ENCODE peak calls at places on chromosomes 12 and 14, in five cellular contexts. E is breast epithelium; V is stimulated activated naive B cell treated with anti-CD40 and anti-IgM and Interleukin-4, amounts not matched to agents 10 μg/mL and 1 μg/mL and 100 μg/mL, for 72 hours; Q is keratinocyte; J is iris pigment epithelial cell. R is an unnamed sample.

GRCh38 chr12:125744201-125744600 is 679.0 kb downstream of the AACS start:
- DNase-seq in E (no peak), V (no peak), Q (no peak), J (no peak), R (no peak)

GRCh38 chr12:52004042-52004648 is 2.6 kb upstream of the TAMALIN start:
- DNase-seq in E (no peak), V (no peak), Q (no peak), J (peak), R (peak)

GRCh38 chr12:2284321-2284813 is 231.6 kb downstream of the CACNA1C start:
- DNase-seq in E (no peak), V (no peak), Q (no peak), J (peak), R (peak)

GRCh38 chr12:132557969-132558856 is 52.2 kb downstream of the LRCOL1 start:
- DNase-seq in E (no peak), V (no peak), Q (no peak), J (no peak), R (no peak)

GRCh38 chr14:31682768-31683167 is 121.6 kb downstream of the NUBPL start:
- DNase-seq in E (no peak), V (no peak), Q (no peak), J (no peak), R (no peak)

GRCh38 chr14:32512813-32513212 is 183.7 kb downstream of the AKAP6 start:
- DNase-seq in E (no peak), V (no peak), Q (no peak), J (no peak), R (no peak)

GRCh38 chr14:99215277-99215676 is 56.7 kb downstream of the BCL11B start:
- DNase-seq in E (no peak), V (no peak), Q (no peak), J (peak), R (peak)

GRCh38 chr12:28489256-28489655 is 299.0 kb downstream of the CCDC91 start:
- DNase-seq in E (no peak), V (no peak), Q (no peak), J (peak), R (peak)

GRCh38 chr14:78983126-78983525 is 813.0 kb downstream of the NRXN3 start:
- DNase-seq in E (no peak), V (no peak), Q (no peak), J (peak), R (peak)